ENCODE peak calls at places on chromosomes 13 and 19, in five cellular contexts. One of them, this sample, is unnamed.

GRCh38 chr19:41302624-41303351 is 7.2 kb upstream of the CCDC97 start:
- DNase-seq in transverse colon: peak
- DNase-seq in upper lobe of left lung: peak
- DNase-seq in prostate gland: no peak
- DNase-seq in tibial nerve: no peak
- DNase-seq in this sample: peak

GRCh38 chr19:30158893-30159245 is 213.3 kb upstream of the ZNF536 start:
- DNase-seq in upper lobe of left lung: no peak
- DNase-seq in prostate gland: no peak
- DNase-seq in tibial nerve: no peak
- DNase-seq in transverse colon: no peak
- DNase-seq in this sample: no peak

GRCh38 chr13:79393564-79394249 is 12.3 kb downstream of the RBM26 start:
- DNase-seq in tibial nerve: peak
- DNase-seq in upper lobe of left lung: peak
- DNase-seq in prostate gland: no peak
- DNase-seq in transverse colon: peak
- DNase-seq in this sample: no peak

GRCh38 chr19:31451686-31452325 is 102.6 kb upstream of the TSHZ3 start:
- DNase-seq in upper lobe of left lung: no peak
- DNase-seq in tibial nerve: no peak
- DNase-seq in prostate gland: no peak
- DNase-seq in transverse colon: no peak
- DNase-seq in this sample: no peak

GRCh38 chr19:14002571-14003278 is 3.4 kb downstream of the RFX1 start:
- DNase-seq in tibial nerve: no peak
- DNase-seq in upper lobe of left lung: no peak
- DNase-seq in transverse colon: no peak
- DNase-seq in prostate gland: no peak
- DNase-seq in this sample: no peak

GRCh38 chr13:24742294-24742693 is 21.7 kb upstream of the RNF17 start:
- DNase-seq in transverse colon: no peak
- DNase-seq in tibial nerve: no peak
- DNase-seq in upper lobe of left lung: no peak
- DNase-seq in prostate gland: no peak
- DNase-seq in this sample: no peak

GRCh38 chr13:19023115-19023514 is 158.5 kb downstream of the TUBA3C start:
- DNase-seq in upper lobe of left lung: no peak
- DNase-seq in tibial nerve: no peak
- DNase-seq in transverse colon: no peak
- DNase-seq in prostate gland: no peak
- DNase-seq in this sample: no peak

GRCh38 chr13:107743983-107744382 is 471.4 kb downstream of the LIG4 start:
- DNase-seq in transverse colon: no peak
- DNase-seq in tibial nerve: no peak
- DNase-seq in prostate gland: no peak
- DNase-seq in upper lobe of left lung: no peak
- DNase-seq in this sample: no peak

GRCh38 chr19:17757125-17757524 is 5.8 kb downstream of the FCHO1 start:
- DNase-seq in transverse colon: peak
- DNase-seq in prostate gland: peak
- DNase-seq in tibial nerve: no peak
- DNase-seq in upper lobe of left lung: peak
- DNase-seq in this sample: peak

GRCh38 chr13:54958781-54959180 is 1930.2 kb downstream of the OLFM4 start:
- DNase-seq in upper lobe of left lung: no peak
- DNase-seq in prostate gland: no peak
- DNase-seq in tibial nerve: no peak
- DNase-seq in transverse colon: no peak
- DNase-seq in this sample: no peak

GRCh38 chr13:113732961-113733950 is 25.8 kb upstream of the TMEM255B start:
- DNase-seq in transverse colon: no peak
- DNase-seq in tibial nerve: no peak
- DNase-seq in prostate gland: no peak
- DNase-seq in upper lobe of left lung: no peak
- DNase-seq in this sample: no peak

GRCh38 chr13:26646603-26647002 is 89.1 kb downstream of the WASF3 start:
- DNase-seq in tibial nerve: no peak
- DNase-seq in transverse colon: no peak
- DNase-seq in prostate gland: no peak
- DNase-seq in upper lobe of left lung: no peak
- DNase-seq in this sample: no peak

GRCh38 chr13:101520672-101521071 is 68.2 kb downstream of the ITGBL1 start:
- DNase-seq in upper lobe of left lung: no peak
- DNase-seq in transverse colon: no peak
- DNase-seq in prostate gland: no peak
- DNase-seq in tibial nerve: no peak
- DNase-seq in this sample: no peak

DNA sequence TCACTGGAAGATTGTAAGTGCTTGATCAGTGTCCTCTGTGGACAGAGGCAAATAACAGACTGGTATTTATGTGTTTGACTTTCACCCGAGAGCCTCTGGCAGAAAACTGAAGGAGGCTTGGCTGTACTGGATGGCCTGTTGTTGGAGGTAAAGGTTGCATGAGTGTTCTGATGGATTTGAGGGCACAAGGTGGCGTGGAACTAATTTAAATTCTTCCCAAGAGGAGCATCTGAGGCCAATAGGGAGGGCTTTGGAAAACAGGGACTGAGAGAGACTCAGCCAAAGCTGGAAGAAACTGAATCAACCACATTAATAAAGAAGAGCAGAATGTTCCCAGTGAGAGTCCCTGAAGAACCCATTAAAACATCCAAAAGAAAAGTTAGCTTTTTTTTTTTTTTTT is 194.6 kb downstream of the DCLK1 start:
- DNase-seq in upper lobe of left lung: no peak
- DNase-seq in tibial nerve: peak
- DNase-seq in transverse colon: no peak
- DNase-seq in prostate gland: no peak
- DNase-seq in this sample: peak
- H3K27ac ChIP-seq in upper lobe of left lung: no peak
- H3K27ac ChIP-seq in tibial nerve: no peak
- H3K27ac ChIP-seq in transverse colon: peak
- H3K27ac ChIP-seq in prostate gland: peak
- H3K27ac ChIP-seq in this sample: peak

GRCh38 chr19:11540642-11541041 is 2.0 kb downstream of the CNN1 start:
- DNase-seq in transverse colon: no peak
- DNase-seq in upper lobe of left lung: no peak
- DNase-seq in prostate gland: no peak
- DNase-seq in tibial nerve: no peak
- DNase-seq in this sample: no peak

GRCh38 chr19:11541238-11541637 is 2.6 kb downstream of the CNN1 start:
- DNase-seq in tibial nerve: no peak
- DNase-seq in upper lobe of left lung: no peak
- DNase-seq in prostate gland: no peak
- DNase-seq in transverse colon: no peak
- DNase-seq in this sample: no peak

GRCh38 chr19:11535792-11536595 is 2.7 kb upstream of the CNN1 start:
- DNase-seq in transverse colon: peak
- DNase-seq in upper lobe of left lung: peak
- DNase-seq in tibial nerve: peak
- DNase-seq in prostate gland: peak
- DNase-seq in this sample: peak

GRCh38 chr19:11539495-11540365 is 1.1 kb downstream of the CNN1 start:
- DNase-seq in upper lobe of left lung: no peak
- DNase-seq in transverse colon: peak
- DNase-seq in tibial nerve: no peak
- DNase-seq in prostate gland: no peak
- DNase-seq in this sample: peak

DNA sequence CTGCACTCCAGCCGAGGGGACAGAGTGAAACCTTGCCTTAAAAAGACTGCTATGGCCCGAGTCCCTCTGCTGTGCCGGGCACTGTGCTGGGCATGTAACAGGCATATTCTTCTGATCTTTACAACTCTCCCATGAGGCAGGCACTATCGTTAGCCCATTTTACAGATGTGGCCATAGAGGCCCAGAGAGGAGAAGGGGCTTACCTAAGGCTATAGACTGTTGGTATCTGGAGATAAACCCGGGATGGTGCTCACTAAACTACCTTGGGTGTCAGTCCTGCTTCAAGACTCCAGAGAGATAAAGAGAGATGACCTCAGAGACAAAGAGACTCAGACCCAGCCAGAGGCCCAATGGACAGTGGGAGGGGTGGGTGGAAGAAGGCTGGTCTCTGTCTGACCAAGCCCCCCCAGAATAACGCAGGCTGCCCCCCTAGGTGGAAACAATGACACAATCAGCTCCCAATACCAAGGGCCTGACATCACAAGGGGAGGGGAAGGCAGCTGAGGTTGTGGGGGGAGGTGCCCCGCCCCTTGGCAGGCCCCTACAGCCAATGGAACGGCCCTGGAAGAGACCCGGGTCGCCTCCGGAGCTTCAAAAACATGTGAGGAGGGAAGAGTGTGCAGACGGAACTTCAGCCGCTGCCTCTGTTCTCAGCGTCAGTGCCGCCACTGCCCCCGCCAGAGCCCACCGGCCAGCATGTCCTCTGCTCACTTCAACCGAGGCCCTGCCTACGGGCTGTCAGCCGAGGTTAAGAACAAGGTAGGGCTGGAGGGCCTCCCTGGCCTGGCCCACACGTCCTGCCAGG is at the start of gene CNN1:
- DNase-seq in transverse colon: peak
- DNase-seq in prostate gland: no peak
- DNase-seq in tibial nerve: peak
- DNase-seq in upper lobe of left lung: no peak
- DNase-seq in this sample: peak
- H3K4me3 ChIP-seq in transverse colon: peak
- H3K4me3 ChIP-seq in prostate gland: peak
- H3K4me3 ChIP-seq in tibial nerve: peak
- H3K4me3 ChIP-seq in upper lobe of left lung: no peak
- H3K4me3 ChIP-seq in this sample: peak

GRCh38 chr13:75705395-75705794 is 69.3 kb downstream of the LMO7 start:
- DNase-seq in upper lobe of left lung: no peak
- DNase-seq in transverse colon: no peak
- DNase-seq in prostate gland: no peak
- DNase-seq in tibial nerve: no peak
- DNase-seq in this sample: no peak

GRCh38 chr13:75703768-75704167 is 67.6 kb downstream of the LMO7 start:
- DNase-seq in tibial nerve: no peak
- DNase-seq in prostate gland: no peak
- DNase-seq in transverse colon: no peak
- DNase-seq in upper lobe of left lung: no peak
- DNase-seq in this sample: no peak

GRCh38 chr13:75704194-75704941 is 68.2 kb downstream of the LMO7 start:
- DNase-seq in transverse colon: no peak
- DNase-seq in upper lobe of left lung: no peak
- DNase-seq in prostate gland: no peak
- DNase-seq in tibial nerve: no peak
- DNase-seq in this sample: no peak

GRCh38 chr13:75704942-75705320 is 68.8 kb downstream of the LMO7 start:
- DNase-seq in upper lobe of left lung: peak
- DNase-seq in prostate gland: peak
- DNase-seq in transverse colon: peak
- DNase-seq in tibial nerve: no peak
- DNase-seq in this sample: no peak

GRCh38 chr13:75702476-75702875 is 66.3 kb downstream of the LMO7 start:
- DNase-seq in transverse colon: no peak
- DNase-seq in tibial nerve: no peak
- DNase-seq in upper lobe of left lung: no peak
- DNase-seq in prostate gland: no peak
- DNase-seq in this sample: no peak
- TF ChIP-seq POLR2A in transverse colon: no peak
- TF ChIP-seq POLR2A in tibial nerve: no peak
- TF ChIP-seq POLR2A in upper lobe of left lung: no peak
- TF ChIP-seq POLR2A in prostate gland: no peak
- TF ChIP-seq POLR2A in this sample: no peak

GRCh38 chr19:37929512-37929911 is 22.5 kb downstream of the SIPA1L3 start:
- DNase-seq in tibial nerve: no peak
- DNase-seq in upper lobe of left lung: no peak
- DNase-seq in transverse colon: no peak
- DNase-seq in prostate gland: no peak
- DNase-seq in this sample: no peak
- H3K27ac ChIP-seq in tibial nerve: no peak
- H3K27ac ChIP-seq in upper lobe of left lung: no peak
- H3K27ac ChIP-seq in transverse colon: no peak
- H3K27ac ChIP-seq in prostate gland: no peak
- H3K27ac ChIP-seq in this sample: no peak

This sample was measured in sigmoid colon.